ENCODE peak calls at places on chromosomes 5 and 9, in nine cellular contexts. L, U, Y, I, K, C, W, A and B are unnamed samples.

GRCh38 chr5:5979362-5979760 is 399.0 kb downstream of the MED10 start:
- DNase-seq in L (no peak), U (no peak), Y (no peak), I (no peak), K (peak; percentile 99), C (no peak), W (no peak), A (no peak), B (no peak)

GRCh38 chr9:71004196-71004595 is 117.2 kb downstream of the TRPM3 start:
- DNase-seq in L (no peak), U (no peak), Y (peak; percentile 20), I (no peak), K (no peak), C (no peak), W (no peak), A (no peak), B (no peak)

GRCh38 chr5:103366938-103367549 is 108.5 kb downstream of the MACIR start:
- DNase-seq in L (no peak), U (no peak), Y (no peak), I (no peak), K (no peak), C (no peak), W (no peak), A (no peak), B (no peak)

GRCh38 chr5:115831163-115831768 is 10.1 kb downstream of the ATG12 start:
- DNase-seq in L (peak; percentile 15), U (no peak), Y (peak; percentile 12), I (no peak), K (peak; percentile 66), C (peak; percentile 19), W (no peak), A (no peak), B (no peak)

GRCh38 chr9:27752069-27752468 is 178.8 kb upstream of the C9orf72 start:
- DNase-seq in L (no peak), U (no peak), Y (no peak), I (no peak), K (no peak), C (no peak), W (no peak), A (no peak), B (no peak)

GRCh38 chr9:81585191-81585763 is 104.1 kb downstream of the TLE1 start:
- DNase-seq in L (no peak), U (no peak), Y (no peak), I (no peak), K (no peak), C (no peak), W (no peak), A (no peak), B (no peak)

GRCh38 chr9:70485273-70485858 is 70.9 kb upstream of the KLF9 start:
- DNase-seq in L (no peak), U (peak; percentile 48), Y (no peak), I (peak; percentile 82), K (no peak), C (no peak), W (no peak), A (peak; percentile 64), B (peak; percentile 43)

GRCh38 chr5:14574891-14575496 is 6.6 kb upstream of the OTULINL start:
- DNase-seq in L (peak; percentile 80), U (peak; percentile 23), Y (no peak), I (no peak), K (peak; percentile 52), C (no peak), W (peak; percentile 76), A (peak; percentile 78), B (no peak)

GRCh38 chr5:61746836-61747575 is 414.9 kb downstream of the ZSWIM6 start:
- DNase-seq in L (no peak), U (no peak), Y (peak; percentile 67), I (no peak), K (no peak), C (no peak), W (no peak), A (no peak), B (no peak)

GRCh38 chr5:102713278-102713677 is 41.8 kb upstream of the PAM start:
- DNase-seq in L (no peak), U (no peak), Y (no peak), I (no peak), K (no peak), C (no peak), W (no peak), A (no peak), B (no peak)

GRCh38 chr5:15500326-15500958 is 462 bp downstream of the FBXL7 start:
- DNase-seq in L (peak; percentile 20), U (peak; percentile 75), Y (peak; percentile 31), I (peak; percentile 82), K (no peak), C (peak; percentile 13), W (peak; percentile 26), A (peak; percentile 75), B (peak; percentile 24)

GRCh38 chr9:106707722-106708121 is 155.2 kb upstream of the ZNF462 start:
- DNase-seq in L (no peak), U (no peak), Y (no peak), I (no peak), K (no peak), C (no peak), W (no peak), A (peak; percentile 27), B (no peak)

GRCh38 chr5:140023611-140024191 is 19.4 kb downstream of the NRG2 start:
- DNase-seq in L (no peak), U (no peak), Y (no peak), I (no peak), K (no peak), C (no peak), W (no peak), A (no peak), B (no peak)

GRCh38 chr5:115599502-115599901 is 2.8 kb downstream of the TICAM2 start:
- DNase-seq in L (no peak), U (no peak), Y (peak; percentile 23), I (no peak), K (no peak), C (no peak), W (no peak), A (peak; percentile 53), B (peak; percentile 41)

GRCh38 chr5:139651863-139652787 is 4.0 kb downstream of the CXXC5 start:
- DNase-seq in L (peak; percentile 87), U (peak; percentile 78), Y (peak; percentile 94), I (peak; percentile 93), K (peak; percentile 73), C (peak; percentile 92), W (peak; percentile 86), A (peak; percentile 80), B (peak; percentile 90)

GRCh38 chr5:143182901-143183820 is 220.3 kb downstream of the NR3C1 start:
- DNase-seq in L (peak; percentile 13), U (peak; percentile 43), Y (peak; percentile 73), I (no peak), K (no peak), C (no peak), W (peak; percentile 32), A (peak; percentile 64), B (no peak)

GRCh38 chr5:143652104-143652700 is 159.8 kb upstream of the HMHB1 start:
- DNase-seq in L (no peak), U (no peak), Y (peak; percentile 74), I (no peak), K (no peak), C (peak; percentile 55), W (no peak), A (no peak), B (no peak)

GRCh38 chr9:134056483-134057310 is 11.1 kb downstream of the BRD3 start:
- DNase-seq in L (peak; percentile 12), U (no peak), Y (no peak), I (peak; percentile 72), K (no peak), C (no peak), W (no peak), A (no peak), B (no peak)
- H3K36me3 ChIP-seq in L (peaks cover 3% of the 10 kb centered on the region), U (no peaks in the 10 kb centered on the region), Y (no peaks in the 10 kb centered on the region), I (peaks cover 9% of the 10 kb centered on the region), K (no peaks in the 10 kb centered on the region), C (no peaks in the 10 kb centered on the region), W (peaks cover 20% of the 10 kb centered on the region), A (peaks cover 16% of the 10 kb centered on the region), B (peaks cover 10% of the 10 kb centered on the region)

DNA sequence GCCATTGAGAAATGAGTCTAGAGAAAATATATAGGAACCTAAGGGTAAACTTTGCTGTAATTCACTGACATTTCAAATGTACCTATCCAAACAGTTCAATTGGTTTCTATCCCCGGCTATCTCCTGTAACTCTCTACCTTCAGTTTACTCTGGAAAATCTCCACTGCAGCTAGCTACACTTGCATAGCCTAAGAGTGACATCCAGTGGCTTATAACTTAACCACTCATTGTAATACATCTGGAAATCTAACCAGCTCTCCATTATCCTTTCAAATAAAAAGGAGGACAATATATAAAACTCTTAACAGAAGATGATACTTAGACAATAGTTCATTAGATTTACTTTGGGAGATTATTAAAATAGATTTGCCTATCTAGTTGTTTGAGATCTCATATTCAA is 35.3 kb upstream of the SPDL1 start:
- DNase-seq in L (no peak), U (no peak), Y (peak; percentile 39), I (no peak), K (peak; percentile 66), C (peak; percentile 38), W (no peak), A (no peak), B (peak; percentile 27)
- TF ChIP-seq CTCF in L (no peak), U (peak; percentile 56), Y (peak; percentile 39), I (peak; percentile 41), K (peak; percentile 67), C (peak; percentile 58), W (peak; percentile 15), A (peak; percentile 31), B (peak; percentile 46)

GRCh38 chr9:23771746-23772145 is 54.3 kb downstream of the ELAVL2 start:
- DNase-seq in L (no peak), U (no peak), Y (peak; percentile 30), I (no peak), K (peak; percentile 29), C (peak; percentile 49), W (no peak), A (no peak), B (no peak)

GRCh38 chr9:23769307-23769935 is 56.6 kb downstream of the ELAVL2 start:
- DNase-seq in L (peak; percentile 11), U (no peak), Y (peak; percentile 95), I (no peak), K (peak; percentile 93), C (peak; percentile 99), W (no peak), A (no peak), B (no peak)

GRCh38 chr9:23772384-23772783 is 53.7 kb downstream of the ELAVL2 start:
- DNase-seq in L (no peak), U (no peak), Y (no peak), I (no peak), K (no peak), C (no peak), W (no peak), A (no peak), B (no peak)

GRCh38 chr9:23768861-23769260 is 57.2 kb downstream of the ELAVL2 start:
- DNase-seq in L (no peak), U (no peak), Y (no peak), I (no peak), K (no peak), C (no peak), W (no peak), A (no peak), B (no peak)

GRCh38 chr9:23766613-23767012 is 59.4 kb downstream of the ELAVL2 start:
- DNase-seq in L (no peak), U (no peak), Y (no peak), I (no peak), K (no peak), C (no peak), W (no peak), A (no peak), B (no peak)
- H3K27ac ChIP-seq in L (no peak overlapping the region), U (no peak overlapping the region), Y (no peak overlapping the region), I (no peak overlapping the region), K (no peak overlapping the region), C (no peak overlapping the region), W (no peak overlapping the region), A (peak overlapping the region; percentile 11), B (no peak overlapping the region)

GRCh38 chr9:137724114-137724445 is 105.3 kb downstream of the EHMT1 start:
- DNase-seq in L (no peak), U (no peak), Y (peak; percentile 19), I (no peak), K (no peak), C (no peak), W (no peak), A (no peak), B (peak; percentile 36)
- H3K36me3 ChIP-seq in L (peaks cover 6% of the 10 kb centered on the region), U (no peaks in the 10 kb centered on the region), Y (peaks cover 6% of the 10 kb centered on the region), I (peaks cover 11% of the 10 kb centered on the region), K (no peaks in the 10 kb centered on the region), C (peaks cover 2% of the 10 kb centered on the region), W (peaks cover 51% of the 10 kb centered on the region), A (peaks cover 23% of the 10 kb centered on the region), B (peaks cover 6% of the 10 kb centered on the region)